ENCODE peak calls at places on chromosomes 7 and 10, in five cellular contexts. One of them, this sample, is unnamed.

GRCh38 chr7:92461027-92462003 is 14.0 kb downstream of the GATAD1 start:
- DNase-seq in Panc1: peak
- DNase-seq in NCI-H345: peak
- DNase-seq in heart right ventricle: no peak
- DNase-seq in A549: peak
- DNase-seq in this sample: no peak

GRCh38 chr10:6778992-6779701 is 199.1 kb upstream of the PRKCQ start:
- DNase-seq in NCI-H345: no peak
- DNase-seq in heart right ventricle: no peak
- DNase-seq in Panc1: no peak
- DNase-seq in A549: peak
- DNase-seq in this sample: peak

GRCh38 chr10:44968101-44968886 is 8.7 kb downstream of the RASSF4 start:
- DNase-seq in Panc1: no peak
- DNase-seq in NCI-H345: no peak
- DNase-seq in A549: no peak
- DNase-seq in heart right ventricle: no peak
- DNase-seq in this sample: no peak

GRCh38 chr10:79463578-79464496 is 18.4 kb upstream of the ZCCHC24 start:
- DNase-seq in heart right ventricle: peak
- DNase-seq in NCI-H345: no peak
- DNase-seq in A549: no peak
- DNase-seq in Panc1: no peak
- DNase-seq in this sample: no peak

GRCh38 chr10:100038561-100039071 is 28.9 kb upstream of the DNMBP start:
- DNase-seq in Panc1: no peak
- DNase-seq in NCI-H345: no peak
- DNase-seq in A549: no peak
- DNase-seq in heart right ventricle: peak
- DNase-seq in this sample: no peak

GRCh38 chr10:13347235-13348156 is 597 bp downstream of the SEPHS1 start:
- DNase-seq in heart right ventricle: peak
- DNase-seq in A549: peak
- DNase-seq in Panc1: no peak
- DNase-seq in NCI-H345: peak
- DNase-seq in this sample: no peak

GRCh38 chr7:100418930-100419659 is 9.4 kb downstream of the ZCWPW1 start:
- DNase-seq in Panc1: no peak
- DNase-seq in heart right ventricle: no peak
- DNase-seq in NCI-H345: no peak
- DNase-seq in A549: no peak
- DNase-seq in this sample: no peak

GRCh38 chr10:624605-625334 is 64.7 kb downstream of the DIP2C start:
- DNase-seq in heart right ventricle: peak
- DNase-seq in A549: no peak
- DNase-seq in Panc1: peak
- DNase-seq in NCI-H345: peak
- DNase-seq in this sample: no peak

GRCh38 chr7:117479480-117480224 is at the start of gene CFTR:
- DNase-seq in A549: peak
- DNase-seq in Panc1: no peak
- DNase-seq in heart right ventricle: no peak
- DNase-seq in NCI-H345: no peak
- DNase-seq in this sample: no peak

GRCh38 chr7:96823274-96823673 is 113.6 kb upstream of the SEM1 start:
- DNase-seq in heart right ventricle: no peak
- DNase-seq in NCI-H345: no peak
- DNase-seq in A549: no peak
- DNase-seq in Panc1: no peak
- DNase-seq in this sample: no peak